ENCODE peak calls at places on chromosome 14, in five cellular contexts. One of them, this sample, is unnamed.

GRCh38 chr14:31718585-31718984 is 157.4 kb downstream of the NUBPL start:
- DNase-seq in neuronal stem cell: no peak
- DNase-seq in H7: no peak
- DNase-seq in NCI-H748 treated with DMSO at 0.1 percent for 48 hours: no peak
- DNase-seq in neural progenitor cell: no peak
- DNase-seq in this sample: no peak

GRCh38 chr14:104321151-104322130 is 183.1 kb downstream of the KIF26A start:
- DNase-seq in neural progenitor cell: no peak
- DNase-seq in neuronal stem cell: no peak
- DNase-seq in NCI-H748 treated with DMSO at 0.1 percent for 48 hours: no peak
- DNase-seq in H7: peak; percentile 56
- DNase-seq in this sample: no peak

GRCh38 chr14:93970589-93970966 is 5.8 kb downstream of the ASB2 start:
- DNase-seq in neuronal stem cell: no peak
- DNase-seq in neural progenitor cell: peak; percentile 32
- DNase-seq in NCI-H748 treated with DMSO at 0.1 percent for 48 hours: peak; percentile 9
- DNase-seq in H7: peak; percentile 79
- DNase-seq in this sample: peak; percentile 6

GRCh38 chr14:78530078-78530477 is 359.9 kb downstream of the NRXN3 start:
- DNase-seq in neural progenitor cell: peak; percentile 88
- DNase-seq in H7: peak; percentile 33
- DNase-seq in NCI-H748 treated with DMSO at 0.1 percent for 48 hours: no peak
- DNase-seq in neuronal stem cell: peak; percentile 76
- DNase-seq in this sample: no peak

GRCh38 chr14:105169776-105170655 is 1.4 kb upstream of the JAG2 start:
- DNase-seq in H7: no peak
- DNase-seq in neural progenitor cell: no peak
- DNase-seq in NCI-H748 treated with DMSO at 0.1 percent for 48 hours: no peak
- DNase-seq in neuronal stem cell: no peak
- DNase-seq in this sample: no peak

GRCh38 chr14:99164712-99165111 is 107.3 kb downstream of the BCL11B start:
- DNase-seq in NCI-H748 treated with DMSO at 0.1 percent for 48 hours: peak; percentile 82
- DNase-seq in neural progenitor cell: no peak
- DNase-seq in H7: no peak
- DNase-seq in neuronal stem cell: no peak
- DNase-seq in this sample: no peak

GRCh38 chr14:67620217-67620789 is 583 bp downstream of the ARG2 start:
- DNase-seq in H7: peak; percentile 70
- DNase-seq in neural progenitor cell: peak; percentile 86
- DNase-seq in NCI-H748 treated with DMSO at 0.1 percent for 48 hours: peak; percentile 11
- DNase-seq in neuronal stem cell: peak; percentile 47
- DNase-seq in this sample: no peak

GRCh38 chr14:99163446-99163845 is 108.6 kb downstream of the BCL11B start:
- DNase-seq in neuronal stem cell: no peak
- DNase-seq in NCI-H748 treated with DMSO at 0.1 percent for 48 hours: no peak
- DNase-seq in neural progenitor cell: no peak
- DNase-seq in H7: no peak
- DNase-seq in this sample: no peak

GRCh38 chr14:28058012-28058296 is 708.6 kb upstream of the FOXG1 start:
- DNase-seq in neuronal stem cell: no peak
- DNase-seq in neural progenitor cell: no peak
- DNase-seq in H7: no peak
- DNase-seq in NCI-H748 treated with DMSO at 0.1 percent for 48 hours: no peak
- DNase-seq in this sample: no peak

GRCh38 chr14:94036328-94037167 is 10.4 kb downstream of the OTUB2 start:
- DNase-seq in neuronal stem cell: peak; percentile 44
- DNase-seq in H7: peak; percentile 90
- DNase-seq in NCI-H748 treated with DMSO at 0.1 percent for 48 hours: peak; percentile 44
- DNase-seq in neural progenitor cell: peak; percentile 44
- DNase-seq in this sample: peak; percentile 2

GRCh38 chr14:101330416-101331140 is 230.7 kb upstream of the DIO3 start:
- DNase-seq in neuronal stem cell: no peak
- DNase-seq in H7: no peak
- DNase-seq in neural progenitor cell: no peak
- DNase-seq in NCI-H748 treated with DMSO at 0.1 percent for 48 hours: no peak
- DNase-seq in this sample: no peak

GRCh38 chr14:101082436-101083384 is 179.2 kb upstream of the RTL1 start:
- DNase-seq in neural progenitor cell: no peak
- DNase-seq in neuronal stem cell: no peak
- DNase-seq in NCI-H748 treated with DMSO at 0.1 percent for 48 hours: no peak
- DNase-seq in H7: no peak
- DNase-seq in this sample: no peak

GRCh38 chr14:23181453-23181852 is 2.0 kb downstream of the SLC7A8 start:
- DNase-seq in H7: no peak
- DNase-seq in NCI-H748 treated with DMSO at 0.1 percent for 48 hours: no peak
- DNase-seq in neuronal stem cell: no peak
- DNase-seq in neural progenitor cell: no peak
- DNase-seq in this sample: no peak

GRCh38 chr14:106211489-106211888 is 685.1 kb downstream of the TMEM121 start:
- DNase-seq in neural progenitor cell: no peak
- DNase-seq in neuronal stem cell: no peak
- DNase-seq in H7: no peak
- DNase-seq in NCI-H748 treated with DMSO at 0.1 percent for 48 hours: no peak
- DNase-seq in this sample: no peak

GRCh38 chr14:26730929-26731618 is 133.2 kb upstream of the NOVA1 start:
- DNase-seq in NCI-H748 treated with DMSO at 0.1 percent for 48 hours: peak; percentile 38
- DNase-seq in neural progenitor cell: peak; percentile 67
- DNase-seq in neuronal stem cell: peak; percentile 14
- DNase-seq in H7: peak; percentile 19
- DNase-seq in this sample: no peak

GRCh38 chr14:32397871-32398640 is 69.0 kb downstream of the AKAP6 start:
- DNase-seq in H7: no peak
- DNase-seq in neuronal stem cell: no peak
- DNase-seq in NCI-H748 treated with DMSO at 0.1 percent for 48 hours: no peak
- DNase-seq in neural progenitor cell: no peak
- DNase-seq in this sample: no peak